ENCODE peak calls at places on chromosomes 5 and 9, in ten cellular contexts. P, H, Q, E, D, F, U, K, A and R are unnamed samples.
A peak's percentile ranks its signal among the peaks of the same experiment; 100 is the strongest.

GRCh38 chr9:3331801-3332200 is 194.0 kb downstream of the RFX3 start:
- DNase-seq in H (peak; percentile 1), F (no peak), A (no peak), P (no peak), Q (no peak), D (no peak), K (no peak), E (no peak), U (no peak), R (no peak)

GRCh38 chr5:190366-191035 is 794 bp upstream of the LRRC14B start:
- DNase-seq in U (no peak), D (no peak), F (no peak), Q (no peak), P (no peak), A (peak; percentile 61), E (no peak), K (no peak), H (no peak), R (no peak)

GRCh38 chr9:519579-519978 is 304.9 kb downstream of the DOCK8 start:
- DNase-seq in E (no peak), U (no peak), P (no peak), K (no peak), A (no peak), D (no peak), Q (no peak), H (no peak), F (no peak), R (no peak)

GRCh38 chr5:173238312-173239232 is 3.6 kb upstream of the NKX2-5 start:
- DNase-seq in E (no peak), F (no peak), D (no peak), H (no peak), K (no peak), A (no peak), P (no peak), Q (no peak), U (no peak), R (no peak)

GRCh38 chr5:170469414-170469813 is 34.4 kb upstream of the KCNIP1 start:
- DNase-seq in A (no peak), E (no peak), H (no peak), P (no peak), Q (no peak), D (no peak), F (no peak), U (no peak), K (no peak), R (no peak)

GRCh38 chr5:23506329-23507236 is 826 bp upstream of the PRDM9 start:
- DNase-seq in H (no peak), U (no peak), A (no peak), D (peak; percentile 50), P (no peak), E (no peak), K (no peak), Q (no peak), F (no peak), R (no peak)

GRCh38 chr9:131728961-131729360 is 10.9 kb downstream of the RAPGEF1 start:
- DNase-seq in P (no peak), A (no peak), H (no peak), F (peak; percentile 43), E (no peak), U (no peak), Q (no peak), K (peak; percentile 59), D (no peak), R (peak; percentile 58)

GRCh38 chr9:36566813-36567217 is 5.9 kb upstream of the MELK start:
- DNase-seq in Q (no peak), D (peak; percentile 48), F (no peak), H (no peak), P (peak; percentile 92), A (peak; percentile 58), K (no peak), U (peak; percentile 73), E (peak; percentile 54), R (no peak)

GRCh38 chr5:181260720-181261319 is at the start of gene TRIM52:
- DNase-seq in A (peak; percentile 89), F (peak; percentile 84), K (peak; percentile 93), E (peak; percentile 88), H (peak; percentile 91), Q (peak; percentile 68), D (peak; percentile 91), P (peak; percentile 93), U (peak; percentile 89), R (peak; percentile 87)

GRCh38 chr5:181259974-181260719 is 796 bp downstream of the TRIM52 start:
- DNase-seq in Q (no peak), K (no peak), H (no peak), U (no peak), F (no peak), A (no peak), D (no peak), E (no peak), P (no peak), R (no peak)

GRCh38 chr5:181259283-181259682 is 1.7 kb downstream of the TRIM52 start:
- DNase-seq in E (no peak), D (no peak), F (no peak), Q (no peak), U (no peak), H (no peak), A (no peak), P (no peak), K (no peak), R (no peak)

GRCh38 chr5:181263633-181264032 is 2.7 kb upstream of the TRIM52 start:
- DNase-seq in A (no peak), P (no peak), D (no peak), F (no peak), K (no peak), E (no peak), Q (no peak), H (no peak), U (no peak), R (no peak)

GRCh38 chr5:181261320-181262085 is 560 bp upstream of the TRIM52 start:
- DNase-seq in P (peak; percentile 86), A (peak; percentile 53), D (peak; percentile 77), H (peak; percentile 72), K (peak; percentile 81), U (peak; percentile 71), E (peak; percentile 62), Q (no peak), F (peak; percentile 59), R (peak; percentile 71)
- TF ChIP-seq CTCF in P (no peak), A (no peak), D (no peak), H (no peak), K (no peak), U (no peak), E (no peak), Q (no peak), F (no peak), R (no peak)

GRCh38 chr9:100193078-100193477 is 94.0 kb downstream of the INVS start:
- DNase-seq in U (no peak), E (no peak), D (no peak), A (no peak), P (no peak), F (no peak), H (no peak), Q (no peak), K (no peak), R (no peak)

GRCh38 chr9:100191264-100191663 is 92.2 kb downstream of the INVS start:
- DNase-seq in U (no peak), E (no peak), K (no peak), Q (no peak), F (no peak), H (no peak), P (no peak), D (no peak), A (no peak), R (no peak)

GRCh38 chr9:100196215-100196614 is 97.2 kb downstream of the INVS start:
- DNase-seq in U (no peak), H (no peak), F (no peak), D (no peak), P (no peak), Q (no peak), K (no peak), A (no peak), E (no peak), R (no peak)

GRCh38 chr9:100186356-100186755 is 87.3 kb downstream of the INVS start:
- DNase-seq in K (no peak), Q (no peak), E (no peak), H (no peak), P (no peak), D (no peak), F (no peak), A (no peak), U (peak; percentile 8), R (no peak)

GRCh38 chr9:100190339-100190738 is 91.3 kb downstream of the INVS start:
- DNase-seq in D (no peak), F (no peak), K (no peak), P (no peak), Q (no peak), A (no peak), U (no peak), E (no peak), H (no peak), R (no peak)
- TF ChIP-seq CTCF in D (no peak), F (no peak), K (no peak), P (no peak), Q (no peak), A (no peak), U (no peak), E (no peak), H (no peak), R (no peak)

DNA sequence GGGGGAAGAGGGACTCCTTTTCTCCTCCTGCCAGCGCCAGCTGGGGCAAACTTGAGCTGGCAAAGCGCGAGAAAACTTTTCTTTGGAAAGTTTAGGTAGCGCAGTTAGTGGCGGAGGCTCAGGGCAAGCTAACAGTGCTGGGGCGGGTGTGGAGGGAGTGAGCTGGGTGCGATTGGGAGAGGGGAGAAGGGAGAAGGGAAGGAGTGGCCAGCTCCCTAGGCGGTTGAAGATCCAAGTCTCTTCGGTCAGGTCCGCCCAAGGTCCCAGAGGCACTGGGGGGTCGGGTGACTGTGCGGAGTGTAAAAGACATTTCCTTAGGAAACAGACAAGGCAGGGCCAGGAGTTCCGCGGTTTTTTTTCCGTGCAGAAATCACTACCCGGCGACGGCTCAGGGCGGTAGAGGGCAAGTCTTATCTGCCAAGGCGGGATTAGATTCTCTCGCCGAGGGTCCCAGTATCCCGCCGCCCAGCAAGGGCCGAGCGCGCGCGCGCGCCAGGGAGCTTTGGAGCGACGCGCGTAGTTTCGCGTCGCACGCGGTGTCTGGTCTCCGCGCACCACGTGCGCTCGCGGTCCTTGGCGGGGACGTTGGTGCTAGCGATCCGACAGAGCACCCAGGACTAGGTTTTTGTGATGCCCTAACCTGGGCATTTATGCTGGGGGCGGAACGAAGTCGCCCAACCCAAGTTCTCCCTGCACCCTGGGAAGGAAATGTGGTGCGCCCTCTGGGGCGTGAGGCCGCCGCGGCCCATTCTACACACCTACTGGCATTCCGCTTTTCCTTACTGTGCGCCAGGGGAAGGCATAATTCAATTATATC is 33.7 kb upstream of the NFIB start:
- DNase-seq in H (peak; percentile 34), U (peak; percentile 3), K (peak; percentile 28), P (peak; percentile 89), D (peak; percentile 68), Q (no peak), A (peak; percentile 45), F (no peak), E (peak; percentile 49), R (no peak)
- TF ChIP-seq CTCF in H (no peak), U (no peak), K (no peak), P (no peak), D (no peak), Q (no peak), A (peak; percentile 35), F (no peak), E (peak; percentile 12), R (no peak)

DNA sequence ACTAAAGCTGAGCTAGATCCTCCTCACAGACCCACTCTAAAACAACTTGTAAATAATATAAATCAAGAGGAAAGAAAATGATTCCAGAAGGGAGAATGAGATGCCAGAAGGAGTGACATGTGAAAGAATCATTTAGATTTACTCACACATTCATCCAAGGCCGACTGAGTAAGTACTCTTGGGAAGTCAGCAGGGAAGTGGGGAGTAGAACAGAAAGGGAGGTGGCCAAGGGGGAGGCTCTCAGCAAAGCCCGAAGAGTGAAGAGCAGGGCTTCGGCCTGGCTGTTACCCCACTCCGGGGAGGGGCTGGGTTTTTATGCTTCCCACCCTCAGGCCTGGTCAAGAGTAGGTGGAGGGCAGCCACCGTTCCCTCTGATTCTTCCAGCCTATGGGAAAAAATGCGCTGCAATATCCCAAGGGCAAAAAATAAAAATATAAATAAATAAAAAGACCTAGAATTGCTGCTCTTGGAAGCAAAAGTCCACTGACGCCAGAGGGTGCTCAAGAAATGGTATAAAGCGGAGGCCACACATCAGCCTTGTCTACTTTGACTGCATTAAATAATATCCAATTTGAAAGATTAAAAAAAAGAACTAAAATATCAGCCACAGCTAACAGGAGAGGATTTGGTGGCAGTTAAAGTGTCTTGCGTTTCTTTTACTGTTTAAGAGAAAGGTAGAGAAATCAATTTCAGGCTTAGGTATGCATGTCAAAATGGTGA is 110.2 kb upstream of the COL5A1 start:
- DNase-seq in F (no peak), Q (no peak), D (no peak), A (no peak), E (no peak), K (no peak), U (peak; percentile 70), P (no peak), H (no peak), R (no peak)
- TF ChIP-seq CTCF in F (no peak), Q (peak; percentile 17), D (peak; percentile 16), A (no peak), E (no peak), K (no peak), U (peak; percentile 57), P (no peak), H (no peak), R (no peak)